ENCODE peak calls at places on chromosomes 1 and 21, in five cellular contexts. Z is HCT116, K is PC-3, P is neural progenitor cell, Y is MM.1S. L is an unnamed sample.

GRCh38 chr1:91535441-91535840 is 34.8 kb downstream of the CDC7 start:
- DNase-seq in Z (no peak), K (no peak), P (no peak), Y (no peak), L (no peak)

GRCh38 chr1:234853906-234854647 is 244.1 kb upstream of the IRF2BP2 start:
- DNase-seq in Z (no peak), K (no peak), P (no peak), Y (no peak), L (peak; percentile 13)

GRCh38 chr1:241079018-241079417 is 278.0 kb downstream of the RGS7 start:
- DNase-seq in Z (no peak), K (no peak), P (no peak), Y (no peak), L (no peak)

GRCh38 chr1:106603616-106604015 is 452.9 kb upstream of the PRMT6 start:
- DNase-seq in Z (no peak), K (no peak), P (no peak), Y (no peak), L (no peak)

GRCh38 chr1:53416264-53416663 is 42.9 kb upstream of the DMRTB1 start:
- DNase-seq in Z (no peak), K (no peak), P (no peak), Y (no peak), L (no peak)

GRCh38 chr21:37072239-37072987 is 458 bp downstream of the PIGP start:
- DNase-seq in Z (no peak), K (peak; percentile 62), P (peak; percentile 85), Y (no peak), L (peak; percentile 94)

GRCh38 chr21:42834730-42835191 is 44.6 kb downstream of the WDR4 start:
- DNase-seq in Z (no peak), K (peak; percentile 10), P (no peak), Y (no peak), L (no peak)

GRCh38 chr1:182611326-182611725 is 7.1 kb upstream of the RGS16 start:
- DNase-seq in Z (no peak), K (no peak), P (no peak), Y (no peak), L (no peak)

GRCh38 chr1:201826830-201827229 is 2.1 kb upstream of the IPO9 start:
- DNase-seq in Z (no peak), K (no peak), P (peak; percentile 53), Y (no peak), L (peak; percentile 31)

GRCh38 chr1:168613689-168614655 is 37.6 kb downstream of the XCL1 start:
- DNase-seq in Z (no peak), K (no peak), P (peak; percentile 40), Y (no peak), L (no peak)

GRCh38 chr1:229155472-229155871 is 115.4 kb upstream of the RAB4A start:
- DNase-seq in Z (no peak), K (no peak), P (no peak), Y (no peak), L (no peak)

GRCh38 chr1:85623061-85623471 is 42.5 kb downstream of the CCN1 start:
- DNase-seq in Z (no peak), K (peak; percentile 92), P (no peak), Y (peak; percentile 21), L (peak; percentile 62)

GRCh38 chr21:34857122-34857713 is 188.4 kb downstream of the CLIC6 start:
- DNase-seq in Z (no peak), K (no peak), P (no peak), Y (no peak), L (no peak)

GRCh38 chr1:247118946-247119446 is 14.8 kb upstream of the ZNF669 start:
- DNase-seq in Z (peak; percentile 22), K (peak; percentile 45), P (peak; percentile 64), Y (peak; percentile 9), L (peak; percentile 31)

GRCh38 chr1:60942896-60943633 is 139.3 kb upstream of the NFIA start:
- DNase-seq in Z (no peak), K (no peak), P (no peak), Y (no peak), L (no peak)

GRCh38 chr1:111275079-111275478 is 15.6 kb upstream of the CHIA start:
- DNase-seq in Z (no peak), K (peak; percentile 91), P (no peak), Y (no peak), L (peak; percentile 79)

GRCh38 chr1:116474921-116475849 is 95.6 kb downstream of the CD58 start:
- DNase-seq in Z (no peak), K (no peak), P (no peak), Y (no peak), L (no peak)

GRCh38 chr1:224245188-224245587 is 62.1 kb downstream of the DEGS1 start:
- DNase-seq in Z (no peak), K (no peak), P (no peak), Y (peak; percentile 36), L (peak; percentile 34)

GRCh38 chr1:7760245-7760644 is 10.9 kb upstream of the VAMP3 start:
- DNase-seq in Z (no peak), K (no peak), P (no peak), Y (no peak), L (no peak)

GRCh38 chr21:41168391-41169257 is 664 bp downstream of the BACE2 start:
- DNase-seq in Z (no peak), K (peak; percentile 61), P (peak; percentile 62), Y (peak; percentile 27), L (peak; percentile 79)

GRCh38 chr1:72892461-72892860 is 610.1 kb upstream of the NEGR1 start:
- DNase-seq in Z (no peak), K (peak; percentile 73), P (no peak), Y (no peak), L (peak; percentile 2)

GRCh38 chr1:109094377-109094803 is 3.8 kb downstream of the TMEM167B start:
- DNase-seq in Z (no peak), K (no peak), P (no peak), Y (no peak), L (peak; percentile 46)

GRCh38 chr1:63877816-63878215 is 104.0 kb downstream of the ROR1 start:
- DNase-seq in Z (peak; percentile 66), K (peak; percentile 94), P (no peak), Y (no peak), L (peak; percentile 74)

GRCh38 chr1:93753766-93754763 is 72.4 kb upstream of the BCAR3 start:
- DNase-seq in Z (no peak), K (peak; percentile 80), P (no peak), Y (no peak), L (peak; percentile 84)

GRCh38 chr1:115469703-115470476 is 131.8 kb upstream of the NGF start:
- DNase-seq in Z (peak; percentile 31), K (peak; percentile 86), P (peak; percentile 66), Y (no peak), L (peak; percentile 72)

DNA sequence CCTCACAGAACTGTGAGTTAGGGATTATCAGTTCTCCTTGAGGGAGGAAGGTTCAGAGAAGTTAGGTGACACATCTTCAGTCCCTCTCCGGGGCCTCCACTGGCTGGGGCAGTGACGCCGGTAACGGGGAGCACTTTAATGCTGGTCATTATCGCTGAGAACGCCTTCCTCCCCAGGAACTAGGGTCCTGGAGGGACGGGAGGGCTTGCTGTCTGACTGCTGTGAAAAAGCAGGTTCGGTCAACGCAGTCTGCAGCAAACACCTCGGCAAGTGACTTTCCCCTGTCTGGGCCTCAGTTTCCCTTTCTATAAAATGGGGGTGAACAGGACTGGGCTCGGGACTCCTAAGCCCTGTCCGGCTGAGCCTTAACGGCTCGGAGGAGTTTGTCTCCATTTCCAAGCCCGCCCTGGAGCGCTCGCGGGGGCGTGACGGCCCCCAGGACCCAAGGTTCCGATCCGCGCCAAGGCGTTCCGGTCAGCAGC is 341 bp upstream of the TMEM61 start:
- DNase-seq in Z (no peak), K (no peak), P (no peak), Y (no peak), L (no peak)
- H3K4me3 ChIP-seq in Z (peak overlapping the region; percentile 48), K (peak overlapping the region; percentile 72), P (peak overlapping the region; percentile 57), Y (no peak overlapping the region), L (peak overlapping the region; percentile 63)

DNA sequence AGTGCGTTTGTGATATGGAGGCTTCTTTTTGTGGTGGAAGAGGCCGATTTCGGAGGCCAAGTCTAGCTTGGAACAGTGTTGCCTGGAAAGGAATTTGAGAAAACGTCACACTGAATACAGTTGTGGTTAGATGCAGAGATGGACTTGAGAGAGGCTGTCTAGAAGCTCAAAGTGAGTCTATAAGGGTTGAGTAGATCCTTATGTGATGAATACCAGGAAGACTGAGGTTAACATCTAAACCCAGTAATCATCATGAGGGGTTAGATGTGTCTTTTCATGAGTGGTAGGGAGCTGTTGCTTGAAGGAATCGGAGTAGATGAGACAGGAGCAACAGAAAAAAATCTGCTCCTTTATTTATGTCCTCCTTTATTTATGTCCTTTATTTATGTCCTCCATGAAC is 114.6 kb upstream of the IVNS1ABP start:
- DNase-seq in Z (no peak), K (no peak), P (no peak), Y (no peak), L (no peak)
- H3K9ac ChIP-seq in Z (no peak overlapping the region), K (no peak overlapping the region), P (no peak overlapping the region), Y (no peak overlapping the region), L (no peak overlapping the region)

DNA sequence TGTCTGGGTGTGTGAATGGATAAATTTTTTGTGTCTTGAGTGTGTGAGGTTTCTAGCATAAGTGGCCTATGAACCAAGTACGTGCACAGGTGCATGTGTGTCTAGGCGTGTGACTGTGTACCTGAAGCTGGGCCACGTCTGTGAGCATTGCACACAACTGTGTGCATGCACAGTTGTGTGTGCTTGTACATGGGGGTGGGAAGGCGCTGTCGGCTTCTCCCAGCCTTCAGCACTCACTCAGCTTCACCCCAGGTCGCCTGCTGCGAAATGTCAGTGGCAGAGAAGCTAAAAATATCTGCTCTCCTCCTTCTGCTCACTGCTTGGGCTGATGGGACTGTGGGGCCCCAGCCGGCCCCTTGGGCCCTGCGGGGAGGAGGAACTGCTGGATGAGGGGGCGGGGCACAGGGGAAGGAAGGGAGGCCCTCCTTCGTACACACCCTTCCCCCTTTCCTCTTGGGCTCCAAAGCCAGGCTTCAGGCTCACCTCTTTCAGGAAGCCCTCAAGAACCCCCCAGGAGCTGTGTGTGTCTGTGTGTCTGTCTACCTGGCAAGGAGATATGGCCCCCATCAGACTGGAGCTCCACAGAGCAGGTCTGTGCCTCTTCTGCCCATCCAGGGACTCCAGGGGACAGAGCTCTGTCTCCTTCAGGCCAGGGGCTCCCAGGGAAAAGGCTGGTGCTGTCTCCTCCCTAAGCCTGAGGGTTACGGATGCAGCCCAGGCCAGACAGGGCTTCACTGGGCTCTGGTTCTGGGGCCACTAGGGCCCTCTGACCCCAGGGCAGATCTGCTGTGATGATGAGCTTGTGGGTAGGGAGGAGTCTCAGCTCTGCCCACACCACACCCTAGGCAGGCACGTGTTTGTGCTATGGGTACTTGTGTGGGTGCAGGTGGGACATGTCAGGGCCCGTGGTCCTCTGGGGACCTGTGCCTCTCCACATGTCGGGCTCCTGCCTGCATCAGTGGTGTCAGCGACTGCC is 35.6 kb upstream of the WASF2 start:
- DNase-seq in Z (no peak), K (no peak), P (peak; percentile 72), Y (no peak), L (peak; percentile 76)
- H3K4me3 ChIP-seq in Z (peak overlapping the region; percentile 13), K (no peak overlapping the region), P (peak overlapping the region; percentile 33), Y (no peak overlapping the region), L (peak overlapping the region; percentile 46)

DNA sequence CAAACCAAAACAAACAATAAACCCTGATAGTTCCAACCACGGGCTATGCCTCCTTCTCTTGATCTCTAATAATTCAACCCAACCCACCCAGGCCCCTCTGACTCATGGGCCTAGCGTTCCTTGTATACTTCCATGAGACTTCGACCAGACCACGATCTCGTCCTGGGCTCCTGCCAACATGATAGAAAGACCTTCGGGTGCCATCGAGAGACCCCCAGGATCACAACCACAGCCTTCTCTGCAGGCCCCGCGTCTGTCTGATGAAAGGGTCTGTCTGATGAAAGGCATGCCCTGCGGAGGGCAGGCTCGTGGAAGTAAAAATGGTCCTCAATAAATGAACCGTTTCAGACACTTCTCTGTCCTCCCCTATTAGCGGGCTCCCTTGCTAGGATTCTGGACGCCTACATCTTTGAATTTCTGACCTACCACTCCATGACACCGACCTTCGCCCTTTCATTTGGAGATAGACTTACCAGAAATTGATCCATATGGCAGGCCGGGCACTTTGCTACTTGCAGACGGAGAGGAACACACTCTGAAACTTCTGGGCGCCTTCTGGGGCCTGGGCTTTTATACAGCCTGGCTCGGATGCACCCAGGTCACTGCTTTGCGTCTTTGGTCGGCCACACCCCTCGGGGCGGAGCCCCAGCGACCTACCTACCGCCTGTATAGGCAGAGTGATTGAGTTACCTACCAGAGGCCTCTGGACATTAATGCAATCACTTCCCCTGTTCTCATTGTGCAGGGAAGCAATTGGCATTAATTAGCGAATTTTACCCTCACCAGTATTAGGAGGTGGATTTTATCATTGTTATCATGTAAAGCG is 5.3 kb upstream of the KLF18 start:
- DNase-seq in Z (no peak), K (no peak), P (no peak), Y (no peak), L (no peak)
- H3K9ac ChIP-seq in Z (no peak overlapping the region), K (no peak overlapping the region), P (no peak overlapping the region), Y (no peak overlapping the region), L (no peak overlapping the region)

L was measured in adipocyte.